ENCODE peak calls at places on chromosome 16, in four cellular contexts. J is IMR-90, I is K562, B is GM12878. Z is an unnamed sample.

GRCh38 chr16:81610936-81611335 is 166.3 kb downstream of the CMIP start:
- DNase-seq in B (no peak), J (no peak), I (no peak), Z (no peak)

GRCh38 chr16:50386819-50387218 is 18.0 kb upstream of the BRD7 start:
- DNase-seq in B (no peak), I (no peak), J (no peak), Z (no peak)

GRCh38 chr16:4529085-4530060 is 9.2 kb downstream of the CDIP1 start:
- DNase-seq in J (peak), I (no peak), B (peak), Z (peak)

GRCh38 chr16:89505204-89506112 is 2.7 kb upstream of the SPG7 start:
- DNase-seq in I (peak), J (peak), B (peak), Z (peak)

GRCh38 chr16:58661199-58661830 is 23.3 kb downstream of the SLC38A7 start:
- DNase-seq in B (no peak), J (peak), I (peak), Z (peak)

GRCh38 chr16:23615805-23616204 is 19.7 kb upstream of the NDUFAB1 start:
- DNase-seq in J (no peak), B (no peak), I (no peak), Z (peak)

GRCh38 chr16:47625115-47625567 is 164.0 kb downstream of the PHKB start:
- DNase-seq in I (peak), B (no peak), J (no peak), Z (no peak)

GRCh38 chr16:72224260-72224768 is 52.4 kb upstream of the PMFBP1 start:
- DNase-seq in I (no peak), B (no peak), J (no peak), Z (no peak)

GRCh38 chr16:10840703-10841102 is 22.1 kb upstream of the TVP23A start:
- DNase-seq in J (no peak), I (no peak), B (no peak), Z (no peak)

GRCh38 chr16:88882358-88883030 is 16.0 kb upstream of the PABPN1L start:
- DNase-seq in J (no peak), I (peak), B (no peak), Z (no peak)

GRCh38 chr16:73062640-73063283 is 14.8 kb upstream of the ZFHX3 start:
- DNase-seq in B (no peak), J (no peak), I (no peak), Z (no peak)

GRCh38 chr16:69508033-69508432 is 57.7 kb upstream of the NFAT5 start:
- DNase-seq in I (no peak), B (no peak), J (no peak), Z (no peak)

GRCh38 chr16:87778476-87778829 is 12.7 kb upstream of the KLHDC4 start:
- DNase-seq in J (no peak), I (no peak), B (no peak), Z (no peak)

GRCh38 chr16:14669776-14670175 is 24.3 kb downstream of the PLA2G10 start:
- DNase-seq in B (no peak), J (no peak), I (no peak), Z (no peak)

GRCh38 chr16:87033021-87033471 is 284.1 kb downstream of the C16orf95 start:
- DNase-seq in B (no peak), J (no peak), I (no peak), Z (no peak)

GRCh38 chr16:8892101-8892575 is 10.0 kb downstream of the LITAFD start:
- DNase-seq in J (no peak), B (peak), I (no peak), Z (no peak)

GRCh38 chr16:1772362-1772907 is at the start of gene EME2:
- DNase-seq in B (no peak), I (peak), J (peak), Z (no peak)

GRCh38 chr16:476039-476438 is 50.6 kb downstream of the RAB11FIP3 start:
- DNase-seq in J (no peak), I (no peak), B (no peak), Z (no peak)

GRCh38 chr16:3035972-3036725 is 595 bp downstream of the BICDL2 start:
- DNase-seq in I (no peak), B (no peak), J (no peak), Z (no peak)

GRCh38 chr16:88451586-88452484 is 1.2 kb upstream of the ZFPM1 start:
- DNase-seq in I (peak), J (no peak), B (no peak), Z (peak)

GRCh38 chr16:89009343-89010209 is 32.6 kb upstream of the CBFA2T3 start:
- DNase-seq in J (no peak), I (peak), B (no peak), Z (peak)

GRCh38 chr16:27204232-27204915 is 1.0 kb downstream of the KDM8 start:
- DNase-seq in I (no peak), B (no peak), J (no peak), Z (no peak)

GRCh38 chr16:56734429-56734828 is 4.5 kb downstream of the NUP93 start:
- DNase-seq in B (no peak), I (peak), J (peak), Z (no peak)

GRCh38 chr16:69926241-69926640 is 24.9 kb upstream of the CLEC18A start:
- DNase-seq in J (no peak), B (no peak), I (no peak), Z (no peak)

GRCh38 chr16:13961099-13961811 is 41.3 kb downstream of the ERCC4 start:
- DNase-seq in I (no peak), J (peak), B (no peak), Z (no peak)

GRCh38 chr16:3774156-3774767 is 56.9 kb upstream of the TRAP1 start:
- DNase-seq in J (peak), B (no peak), I (no peak), Z (no peak)

GRCh38 chr16:3012828-3013420 is at the start of gene CLDN9:
- DNase-seq in J (no peak), I (no peak), B (no peak), Z (no peak)

GRCh38 chr16:17397499-17397891 is 73.3 kb downstream of the XYLT1 start:
- DNase-seq in B (no peak), J (peak), I (peak), Z (peak)

GRCh38 chr16:2487903-2488531 is 13.1 kb downstream of the TBC1D24 start:
- DNase-seq in J (no peak), I (no peak), B (no peak), Z (no peak)

GRCh38 chr16:27341971-27342370 is 28.2 kb downstream of the IL4R start:
- DNase-seq in J (no peak), B (no peak), I (peak), Z (no peak)

GRCh38 chr16:64933890-64934289 is 188.0 kb downstream of the CDH11 start:
- DNase-seq in I (no peak), B (no peak), J (peak), Z (no peak)

GRCh38 chr16:66387817-66388332 is 21.4 kb downstream of the CDH5 start:
- DNase-seq in J (no peak), B (no peak), I (no peak), Z (no peak)

GRCh38 chr16:88922114-88922825 is 54.7 kb downstream of the CBFA2T3 start:
- DNase-seq in J (peak), I (no peak), B (no peak), Z (peak)

GRCh38 chr16:81730090-81731051 is 48.7 kb upstream of the PLCG2 start:
- DNase-seq in I (peak), J (peak), B (no peak), Z (peak)

GRCh38 chr16:14401839-14402115 is 228.3 kb downstream of the PARN start:
- DNase-seq in J (peak), B (no peak), I (no peak), Z (no peak)

GRCh38 chr16:19130385-19130784 is 16.6 kb downstream of the ITPRIPL2 start:
- DNase-seq in I (no peak), J (no peak), B (no peak), Z (no peak)

GRCh38 chr16:14418795-14419225 is 211.2 kb downstream of the PARN start:
- DNase-seq in J (no peak), B (no peak), I (no peak), Z (peak)

GRCh38 chr16:12260647-12261262 is 284.2 kb downstream of the SNX29 start:
- DNase-seq in B (no peak), I (peak), J (peak), Z (no peak)
- TF ChIP-seq FOS in B (no peak), I (no peak), J (peak), Z (no peak)

GRCh38 chr16:67431077-67431804 is at the start of gene HSD11B2:
- DNase-seq in I (peak), B (no peak), J (peak), Z (peak)

GRCh38 chr16:67433131-67433719 is 2.3 kb downstream of the HSD11B2 start:
- DNase-seq in I (no peak), B (no peak), J (no peak), Z (no peak)

GRCh38 chr16:67430504-67431076 is 331 bp upstream of the HSD11B2 start:
- DNase-seq in J (no peak), I (peak), B (no peak), Z (no peak)

GRCh38 chr16:67432491-67432890 is 1.6 kb downstream of the HSD11B2 start:
- DNase-seq in B (no peak), J (no peak), I (no peak), Z (no peak)

GRCh38 chr16:67431805-67432476 is 1.0 kb downstream of the HSD11B2 start:
- DNase-seq in J (no peak), B (no peak), I (peak), Z (no peak)
- H3K4me3 ChIP-seq in J (no peak), B (no peak), I (peak), Z (no peak)

GRCh38 chr16:67549240-67549639 is 13.1 kb upstream of the CTCF start:
- DNase-seq in B (no peak), J (no peak), I (no peak), Z (no peak)
- H3K27ac ChIP-seq in B (no peak), J (no peak), I (no peak), Z (no peak)

DNA sequence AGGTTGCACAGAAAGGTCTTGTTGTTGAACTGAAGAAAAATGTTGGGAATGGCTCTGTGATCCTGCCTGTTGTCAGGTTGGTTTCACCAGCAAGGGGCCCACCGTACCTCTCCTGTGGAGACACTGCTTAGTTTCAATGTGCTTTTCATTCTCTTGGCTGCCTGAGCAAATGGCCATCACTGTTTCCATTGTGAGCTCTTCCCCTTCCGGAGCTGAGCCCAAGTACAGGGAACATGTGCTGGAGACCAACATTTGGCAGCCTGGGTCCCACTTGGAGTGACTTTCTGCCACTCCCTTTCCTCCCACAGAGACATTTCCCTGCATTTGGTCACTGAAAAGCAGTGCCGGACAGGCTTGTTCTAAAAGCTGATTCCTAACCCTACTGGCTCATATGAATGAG is 23.1 kb downstream of the GABARAPL2 start:
- DNase-seq in J (no peak), B (no peak), I (no peak), Z (no peak)
- TF ChIP-seq FOS in J (no peak), B (no peak), I (no peak), Z (no peak)

DNA sequence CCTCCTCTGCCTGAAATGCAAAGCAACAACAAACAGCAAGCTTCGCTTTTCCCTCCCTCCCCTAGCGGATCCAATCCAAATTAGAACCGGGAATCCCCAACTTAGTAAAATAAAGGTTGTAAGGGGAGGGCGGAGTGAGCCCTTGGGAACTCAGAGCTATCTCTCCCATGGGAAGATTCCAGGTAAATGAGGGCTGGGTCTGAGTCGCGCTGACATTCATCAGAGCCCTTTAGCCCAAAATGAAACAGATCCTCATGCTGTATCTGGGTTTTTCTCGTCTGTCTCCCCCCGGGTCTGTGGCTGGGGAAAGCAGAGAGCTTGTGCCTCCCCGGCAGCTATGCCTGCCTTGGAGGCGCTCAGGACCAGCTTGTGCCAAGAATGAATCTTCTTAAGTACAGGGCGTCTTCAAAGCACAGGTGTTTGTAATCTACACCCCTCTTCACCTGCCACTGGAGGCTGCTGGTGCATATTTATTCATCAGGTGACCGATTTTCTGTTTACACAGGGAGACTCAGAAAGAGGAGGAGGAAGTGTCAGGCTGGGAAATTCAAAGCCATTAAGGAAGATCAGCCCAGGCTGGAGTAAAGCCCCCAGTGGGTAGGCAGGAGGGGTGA is 55.0 kb upstream of the GSE1 start:
- DNase-seq in B (no peak), J (no peak), I (no peak), Z (no peak)
- H3K4me3 ChIP-seq in B (peak), J (no peak), I (peak), Z (no peak)

GRCh38 chr16:75208861-75209505 is 2.0 kb upstream of the CTRB2 start:
- DNase-seq in I (no peak), J (no peak), B (no peak), Z (no peak)
- H3K27ac ChIP-seq in I (no peak), J (no peak), B (no peak), Z (no peak)